ENCODE peak calls at places on chromosome 4, in seven cellular contexts. L is esophagus squamous epithelium, U is fibroblast of the conjunctiva, J is GM06990, I is NCI-H146, T is AG10803, E is DND-41. K is an unnamed sample.

GRCh38 chr4:7374571-7374970 is 60.2 kb downstream of the PSAPL1 start:
- DNase-seq in J (no peak), L (no peak), E (no peak), T (no peak), I (no peak), U (no peak), K (no peak)

GRCh38 chr4:20403846-20404245 is 152.1 kb downstream of the SLIT2 start:
- DNase-seq in L (no peak), U (no peak), E (no peak), J (no peak), I (no peak), T (no peak), K (no peak)

GRCh38 chr4:159946983-159947645 is 844.2 kb downstream of the RAPGEF2 start:
- DNase-seq in E (no peak), J (no peak), U (peak), T (peak), L (no peak), I (peak), K (peak)

GRCh38 chr4:127788517-127788916 is 6.4 kb downstream of the HSPA4L start:
- DNase-seq in T (no peak), E (no peak), U (no peak), I (no peak), J (no peak), L (no peak), K (no peak)

GRCh38 chr4:146650034-146650433 is 11.3 kb downstream of the POU4F2 start:
- DNase-seq in L (no peak), J (no peak), E (no peak), I (no peak), T (no peak), U (no peak), K (no peak)

GRCh38 chr4:38889143-38889542 is 21.5 kb downstream of the FAM114A1 start:
- DNase-seq in T (peak), L (no peak), U (peak), E (no peak), I (no peak), J (peak), K (peak)

GRCh38 chr4:7828011-7828720 is 111.5 kb downstream of the AFAP1 start:
- DNase-seq in T (peak), J (peak), I (no peak), U (peak), E (no peak), L (no peak), K (peak)

GRCh38 chr4:157713342-157713741 is 459.5 kb downstream of the GASK1B start:
- DNase-seq in I (no peak), L (no peak), U (no peak), E (no peak), T (no peak), J (no peak), K (no peak)

GRCh38 chr4:5711479-5712184 is 631 bp downstream of the EVC start:
- DNase-seq in I (peak), U (no peak), E (no peak), L (no peak), T (peak), J (peak), K (no peak)

GRCh38 chr4:99712099-99712498 is 54.5 kb upstream of the C4orf54 start:
- DNase-seq in I (no peak), L (no peak), U (no peak), J (no peak), E (no peak), T (no peak), K (no peak)

GRCh38 chr4:149264093-149264733 is 551.4 kb downstream of the IQCM start:
- DNase-seq in L (no peak), J (no peak), I (peak), U (peak), T (peak), E (peak), K (peak)

GRCh38 chr4:16205298-16206164 is 20.7 kb downstream of the TAPT1 start:
- DNase-seq in L (no peak), J (peak), E (no peak), I (peak), U (no peak), T (peak), K (no peak)

GRCh38 chr4:13627185-13627605 is 330 bp downstream of the BOD1L1 start:
- DNase-seq in T (peak), U (no peak), E (peak), L (no peak), J (no peak), I (peak), K (no peak)

GRCh38 chr4:158122501-158122900 is 50.3 kb downstream of the GASK1B start:
- DNase-seq in E (no peak), L (no peak), J (no peak), U (no peak), T (peak), I (no peak), K (no peak)

GRCh38 chr4:5036239-5036638 is 15.0 kb upstream of the STK32B start:
- DNase-seq in I (no peak), U (peak), J (no peak), E (no peak), L (no peak), T (peak), K (no peak)

GRCh38 chr4:168585168-168586091 is 88.6 kb downstream of the PALLD start:
- DNase-seq in T (peak), J (no peak), U (peak), I (no peak), L (no peak), E (peak), K (peak)

GRCh38 chr4:159055851-159056250 is 47.0 kb upstream of the RAPGEF2 start:
- DNase-seq in U (no peak), I (no peak), J (no peak), E (no peak), L (no peak), T (no peak), K (no peak)

GRCh38 chr4:5952286-5953002 is 59.6 kb upstream of the CRMP1 start:
- DNase-seq in U (no peak), I (no peak), J (no peak), T (no peak), L (no peak), E (no peak), K (no peak)

GRCh38 chr4:64882311-64883086 is 473.2 kb upstream of the TECRL start:
- DNase-seq in I (no peak), L (no peak), T (no peak), U (no peak), J (no peak), E (peak), K (no peak)

GRCh38 chr4:53654300-53654758 is 63.0 kb upstream of the LNX1 start:
- DNase-seq in T (peak), U (no peak), E (no peak), I (peak), J (peak), L (no peak), K (peak)

GRCh38 chr4:75107703-75108612 is 175.0 kb downstream of the PARM1 start:
- DNase-seq in J (peak), I (no peak), T (no peak), L (no peak), U (no peak), E (no peak), K (no peak)